ENCODE peak calls at places on chromosomes 6 and 20, in five cellular contexts. S, W, R, K and P are unnamed samples.

GRCh38 chr6:43608310-43608763 is 20.7 kb downstream of the GTPBP2 start:
- DNase-seq in W (peak), S (peak), R (peak), K (peak), P (peak)

GRCh38 chr6:6246539-6246938 is 73.9 kb downstream of the F13A1 start:
- DNase-seq in K (no peak), R (peak), W (no peak), S (no peak), P (no peak)

GRCh38 chr6:91704531-91704930 is 1117.7 kb upstream of the MAP3K7 start:
- DNase-seq in S (no peak), W (no peak), K (no peak), R (no peak), P (no peak)

GRCh38 chr20:15834857-15835256 is 738.4 kb downstream of the KIF16B start:
- DNase-seq in R (no peak), K (no peak), W (no peak), S (no peak), P (no peak)

GRCh38 chr6:144346719-144347446 is 61.7 kb downstream of the UTRN start:
- DNase-seq in K (no peak), R (no peak), W (no peak), S (no peak), P (no peak)

GRCh38 chr20:58457083-58457680 is 58.0 kb downstream of the APCDD1L start:
- DNase-seq in S (no peak), K (no peak), R (no peak), W (peak), P (no peak)

GRCh38 chr6:145865175-145865574 is 50.6 kb upstream of the FBXO30 start:
- DNase-seq in R (peak), W (no peak), S (no peak), K (no peak), P (no peak)

GRCh38 chr6:71621918-71622519 is 264.3 kb upstream of the RIMS1 start:
- DNase-seq in R (peak), W (peak), K (peak), S (no peak), P (no peak)

GRCh38 chr20:62354031-62354808 is 12.9 kb downstream of the LAMA5 start:
- DNase-seq in K (no peak), W (peak), R (no peak), S (no peak), P (no peak)

GRCh38 chr6:44837741-44838140 is 450.2 kb downstream of the CDC5L start:
- DNase-seq in R (no peak), S (no peak), K (no peak), W (no peak), P (no peak)

GRCh38 chr6:47180633-47181032 is 129.1 kb downstream of the TNFRSF21 start:
- DNase-seq in K (no peak), W (no peak), S (no peak), R (no peak), P (no peak)

GRCh38 chr20:46850896-46851295 is 43.7 kb upstream of the EYA2 start:
- DNase-seq in R (no peak), S (no peak), W (no peak), K (no peak), P (no peak)

GRCh38 chr6:118476554-118476953 is 71.5 kb upstream of the PLN start:
- DNase-seq in R (no peak), W (no peak), S (no peak), K (no peak), P (no peak)

GRCh38 chr6:168877821-168878282 is 375.8 kb downstream of the THBS2 start:
- DNase-seq in K (no peak), S (no peak), W (no peak), R (no peak), P (no peak)

GRCh38 chr6:53302678-53303360 is 45.9 kb downstream of the ELOVL5 start:
- DNase-seq in W (no peak), K (peak), S (no peak), R (no peak), P (no peak)

GRCh38 chr6:129606664-129607063 is 103.3 kb downstream of the ARHGAP18 start:
- DNase-seq in K (no peak), S (no peak), R (no peak), W (no peak), P (no peak)

GRCh38 chr6:42431877-42432276 is 19.8 kb downstream of the TRERF1 start:
- DNase-seq in R (no peak), W (no peak), K (no peak), S (no peak), P (no peak)

GRCh38 chr6:72286911-72287311 is 335.0 kb upstream of the KCNQ5 start:
- DNase-seq in W (no peak), K (no peak), R (no peak), S (no peak), P (no peak)

GRCh38 chr6:36855750-36856149 is 16.5 kb upstream of the CPNE5 start:
- DNase-seq in K (no peak), R (no peak), S (no peak), W (no peak), P (no peak)

GRCh38 chr20:7362601-7363000 is 577.7 kb downstream of the HAO1 start:
- DNase-seq in W (no peak), S (no peak), R (no peak), K (no peak), P (no peak)

GRCh38 chr20:21241400-21241799 is 61.7 kb upstream of the XRN2 start:
- DNase-seq in R (no peak), K (no peak), W (no peak), S (no peak), P (no peak)

GRCh38 chr6:134175532-134176282 is 123.3 kb upstream of the SLC2A12 start:
- DNase-seq in W (peak), K (peak), R (no peak), S (no peak), P (no peak)

GRCh38 chr6:51147756-51148155 is 329.1 kb downstream of the TFAP2B start:
- DNase-seq in S (no peak), W (no peak), K (no peak), R (no peak), P (no peak)

GRCh38 chr6:128464790-128465189 is 55.6 kb downstream of the PTPRK start:
- DNase-seq in R (no peak), W (no peak), K (no peak), S (no peak), P (no peak)

GRCh38 chr20:2693286-2693995 is 861 bp downstream of the EBF4 start:
- DNase-seq in W (peak), R (no peak), K (peak), S (peak), P (peak)

GRCh38 chr6:127515234-127515793 is 3.8 kb downstream of the MTCL3 start:
- DNase-seq in R (peak), K (peak), S (peak), W (peak), P (peak)

GRCh38 chr20:14178952-14179351 is 158.5 kb downstream of the FLRT3 start:
- DNase-seq in K (no peak), W (no peak), S (no peak), R (no peak), P (no peak)

GRCh38 chr6:5142915-5143314 is 57.8 kb downstream of the PPP1R3G start:
- DNase-seq in K (no peak), R (no peak), W (no peak), S (no peak), P (no peak)

GRCh38 chr6:116369540-116370327 is 1.0 kb upstream of the DSE start:
- DNase-seq in W (no peak), K (no peak), R (peak), S (no peak), P (peak)

GRCh38 chr6:166523782-166524569 is 62.5 kb downstream of the RAMACL start:
- DNase-seq in R (no peak), K (no peak), W (no peak), S (no peak), P (no peak)

GRCh38 chr20:51457281-51457932 is 85.1 kb downstream of the NFATC2 start:
- DNase-seq in R (peak), K (no peak), S (no peak), W (peak), P (no peak)

GRCh38 chr6:2714359-2714895 is 36.3 kb downstream of the MYLK4 start:
- DNase-seq in S (no peak), W (no peak), K (no peak), R (no peak), P (no peak)

GRCh38 chr6:8108031-8108660 is 5.8 kb upstream of the EEF1E1 start:
- DNase-seq in W (no peak), R (no peak), K (no peak), S (no peak), P (no peak)

GRCh38 chr20:51259455-51259854 is 236.5 kb upstream of the KCNG1 start:
- DNase-seq in R (no peak), S (no peak), W (no peak), K (no peak), P (no peak)

GRCh38 chr6:158391276-158391675 is 79.0 kb downstream of the TULP4 start:
- DNase-seq in S (no peak), W (no peak), K (no peak), R (no peak), P (no peak)

GRCh38 chr6:27472182-27472616 is 706 bp downstream of the ZNF184 start:
- DNase-seq in K (peak), R (peak), S (no peak), W (peak), P (peak)
- TF ChIP-seq CTCF in K (no peak), R (no peak), S (no peak), W (no peak), P (no peak)

GRCh38 chr6:48490658-48491057 is 379.7 kb upstream of the PTCHD4 start:
- DNase-seq in K (no peak), R (no peak), S (no peak), W (no peak), P (no peak)
- TF ChIP-seq CTCF in K (no peak), R (no peak), S (no peak), W (peak), P (no peak)

GRCh38 chr6:132551214-132551613 is 1.3 kb upstream of the TAAR8 start:
- DNase-seq in R (no peak), S (no peak), W (no peak), K (no peak), P (no peak)

GRCh38 chr6:132544826-132545225 is 6.7 kb downstream of the TAAR9 start:
- DNase-seq in R (no peak), K (no peak), S (no peak), W (no peak), P (no peak)

GRCh38 chr6:132552372-132552771 is at the start of gene TAAR8:
- DNase-seq in W (no peak), K (no peak), R (no peak), S (no peak), P (no peak)

DNA sequence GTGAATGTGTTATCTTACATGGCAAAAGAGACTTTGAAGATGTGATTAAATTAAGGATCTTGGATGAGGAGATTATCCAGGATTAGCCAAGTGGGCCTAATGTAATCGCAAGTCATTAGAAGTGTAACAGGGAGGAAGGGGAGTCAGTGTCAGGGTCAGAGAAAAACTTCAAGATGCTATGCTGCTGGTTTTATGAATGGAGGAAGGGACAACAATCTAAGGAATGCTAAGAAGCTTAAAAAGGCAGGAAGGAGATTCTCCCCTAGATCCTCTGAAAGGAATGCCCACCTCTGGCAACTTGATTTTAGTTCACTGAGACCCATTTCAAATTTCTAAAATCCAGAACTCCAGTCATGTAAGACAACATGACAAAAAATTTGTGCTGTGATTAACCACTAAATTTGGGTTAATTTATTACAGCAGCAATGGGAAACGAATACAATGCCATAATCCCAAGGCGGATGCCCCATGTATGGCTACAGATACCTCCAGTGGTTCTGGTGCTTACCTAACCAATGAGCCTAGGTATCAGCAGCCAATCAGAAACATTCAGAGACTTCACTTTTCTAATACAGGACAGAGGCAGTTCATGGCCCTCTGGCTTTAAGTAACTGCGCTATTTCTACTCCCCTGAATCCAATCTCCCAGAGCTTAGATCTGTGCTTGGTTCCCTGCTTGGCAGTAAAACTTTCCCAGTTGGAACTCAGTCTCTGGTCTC is 3.6 kb upstream of the TAAR8 start:
- DNase-seq in S (no peak), K (no peak), R (no peak), W (no peak), P (no peak)
- TF ChIP-seq CTCF in S (no peak), K (no peak), R (no peak), W (no peak), P (no peak)

DNA sequence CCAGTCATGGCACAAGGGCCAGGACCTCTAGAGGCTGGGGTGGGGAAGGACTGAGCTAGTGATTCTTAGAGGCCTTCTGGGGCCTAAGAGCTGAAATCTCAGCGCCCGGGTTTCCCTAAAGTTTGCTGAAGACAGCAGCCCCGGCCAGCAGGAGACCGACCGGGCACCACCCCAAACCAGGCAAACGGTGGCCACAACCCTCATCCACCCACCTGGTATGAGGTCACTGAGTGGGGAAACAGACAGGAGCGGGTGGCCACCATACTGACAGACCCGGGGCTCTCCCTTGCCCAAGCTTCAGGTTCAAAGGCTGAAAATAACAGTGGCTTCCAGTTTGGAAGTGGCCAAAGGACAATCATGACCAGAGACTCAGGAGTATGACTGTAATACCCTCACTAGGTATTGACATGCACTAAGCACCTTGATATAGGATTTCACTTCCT is 35.0 kb upstream of the ID1 start:
- DNase-seq in K (no peak), W (no peak), S (no peak), R (no peak), P (no peak)
- TF ChIP-seq CTCF in K (no peak), W (no peak), S (no peak), R (no peak), P (no peak)

GRCh38 chr6:489001-489400 is 97.4 kb downstream of the IRF4 start:
- DNase-seq in K (no peak), R (no peak), W (no peak), S (no peak), P (no peak)
- TF ChIP-seq CTCF in K (no peak), R (no peak), W (no peak), S (no peak), P (no peak)

DNA sequence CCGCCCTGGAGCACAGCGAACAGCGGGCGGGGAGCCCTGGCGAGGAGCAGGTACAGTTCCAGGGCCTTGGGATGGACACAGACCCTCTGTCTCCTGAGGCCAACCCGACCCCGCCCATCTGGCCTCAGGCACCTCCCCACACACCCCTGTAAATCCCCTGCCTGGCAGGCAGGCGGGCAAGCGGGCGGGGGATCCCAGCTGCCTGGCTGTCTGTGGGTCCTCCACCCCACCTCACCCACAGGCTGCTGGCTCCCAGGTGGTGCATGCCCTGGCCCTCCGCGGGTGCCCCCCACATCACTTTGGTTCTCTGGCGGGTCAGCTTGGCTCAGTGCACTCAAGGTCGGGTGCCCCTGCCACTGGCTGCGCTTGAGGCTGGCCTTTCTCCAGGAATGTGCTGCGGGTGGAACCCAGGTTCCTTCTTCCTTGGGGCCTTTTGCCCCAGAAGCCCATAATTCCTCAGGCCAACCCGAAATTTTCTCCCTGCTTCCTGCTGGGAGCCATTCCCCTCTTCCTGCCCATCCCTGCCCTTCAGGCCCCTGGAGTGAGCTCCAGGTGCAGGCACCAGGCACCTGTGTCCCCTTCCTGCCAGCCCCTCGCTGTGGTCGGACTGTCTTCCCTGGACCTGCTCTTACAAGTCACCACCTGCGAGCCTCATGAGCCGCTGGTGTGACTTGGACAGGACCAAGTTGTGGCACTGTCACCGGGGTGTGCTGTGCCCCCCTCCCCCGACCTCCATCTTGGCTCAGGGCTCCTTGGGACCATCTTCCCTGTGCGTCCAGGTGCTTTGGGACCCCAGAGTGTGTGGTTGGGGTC is 5.3 kb upstream of the TNFRSF6B start:
- DNase-seq in S (no peak), K (no peak), W (peak), R (no peak), P (no peak)
- TF ChIP-seq CTCF in S (no peak), K (no peak), W (no peak), R (no peak), P (no peak)